ENCODE peak calls at places on chromosomes 7 and 10, in six cellular contexts. R, K, N, Q, W and H are unnamed samples.

GRCh38 chr10:80567292-80567691 is 29.6 kb downstream of the SH2D4B start:
- DNase-seq in R (no peak), K (no peak), N (no peak), Q (no peak), W (no peak), H (no peak)

GRCh38 chr10:49831352-49832040 is 69.4 kb upstream of the OGDHL start:
- DNase-seq in R (no peak), K (no peak), N (no peak), Q (no peak), W (peak; percentile 60), H (no peak)

GRCh38 chr7:44147026-44147881 is 6.1 kb upstream of the MYL7 start:
- DNase-seq in R (no peak), K (no peak), N (no peak), Q (no peak), W (peak; percentile 25), H (no peak)

GRCh38 chr7:7175075-7175695 is 7.2 kb upstream of the C1GALT1 start:
- DNase-seq in R (no peak), K (no peak), N (no peak), Q (peak; percentile 24), W (no peak), H (no peak)

GRCh38 chr7:18552311-18552916 is 56.9 kb downstream of the HDAC9 start:
- DNase-seq in R (no peak), K (no peak), N (no peak), Q (no peak), W (no peak), H (no peak)

GRCh38 chr10:119468542-119469324 is 73.8 kb downstream of the RGS10 start:
- DNase-seq in R (no peak), K (no peak), N (no peak), Q (no peak), W (no peak), H (no peak)

GRCh38 chr10:111137587-111137986 is 60.8 kb downstream of the ADRA2A start:
- DNase-seq in R (no peak), K (no peak), N (no peak), Q (no peak), W (no peak), H (no peak)

GRCh38 chr10:3631709-3632330 is 153.2 kb downstream of the KLF6 start:
- DNase-seq in R (no peak), K (no peak), N (no peak), Q (no peak), W (no peak), H (no peak)

GRCh38 chr10:52632591-52632990 is 140.0 kb downstream of the MBL2 start:
- DNase-seq in R (no peak), K (no peak), N (no peak), Q (no peak), W (no peak), H (no peak)

GRCh38 chr7:119562839-119563238 is 710.1 kb upstream of the KCND2 start:
- DNase-seq in R (no peak), K (no peak), N (no peak), Q (no peak), W (no peak), H (no peak)

GRCh38 chr7:157490465-157490912 is 153.7 kb downstream of the DNAJB6 start:
- DNase-seq in R (peak; percentile 27), K (no peak), N (peak; percentile 41), Q (peak; percentile 81), W (no peak), H (peak; percentile 93)

GRCh38 chr10:24920907-24921881 is 31.2 kb downstream of the PRTFDC1 start:
- DNase-seq in R (peak; percentile 76), K (peak; percentile 74), N (no peak), Q (peak; percentile 100), W (no peak), H (no peak)

GRCh38 chr7:30977896-30978564 is 14.3 kb downstream of the GHRHR start:
- DNase-seq in R (no peak), K (no peak), N (no peak), Q (peak; percentile 6), W (peak; percentile 78), H (peak; percentile 17)

GRCh38 chr10:59536151-59536550 is 173.5 kb downstream of the SLC16A9 start:
- DNase-seq in R (no peak), K (peak; percentile 5), N (no peak), Q (peak; percentile 86), W (no peak), H (no peak)